ENCODE peak calls at places on chromosome 12, in four cellular contexts. M is ELR, F is NCI-H460, B is NCI-H2081. Q is an unnamed sample.

GRCh38 chr12:113287146-113287898 is 47.6 kb downstream of the SLC8B1 start:
- DNase-seq in M (no peak), F (no peak), B (no peak), Q (no peak)

GRCh38 chr12:110180591-110181005 is 56.4 kb downstream of the IFT81 start:
- DNase-seq in M (no peak), F (no peak), B (no peak), Q (no peak)

GRCh38 chr12:47986832-47987231 is 17.4 kb downstream of the COL2A1 start:
- DNase-seq in M (no peak), F (no peak), B (no peak), Q (no peak)

GRCh38 chr12:55932546-55932919 is 1.6 kb downstream of the DGKA start:
- DNase-seq in M (peak), F (no peak), B (no peak), Q (no peak)

GRCh38 chr12:67354322-67354721 is 85.2 kb downstream of the CAND1 start:
- DNase-seq in M (no peak), F (no peak), B (no peak), Q (no peak)

GRCh38 chr12:128551266-128552025 is 272.3 kb downstream of the SLC15A4 start:
- DNase-seq in M (no peak), F (no peak), B (no peak), Q (no peak)

GRCh38 chr12:42704810-42705401 is 115.4 kb upstream of the PRICKLE1 start:
- DNase-seq in M (no peak), F (no peak), B (no peak), Q (no peak)

GRCh38 chr12:71702590-71702989 is 16.7 kb downstream of the TMEM19 start:
- DNase-seq in M (peak), F (no peak), B (no peak), Q (no peak)

GRCh38 chr12:87667378-87667777 is 361.8 kb downstream of the C12orf50 start:
- DNase-seq in M (peak), F (peak), B (peak), Q (no peak)

GRCh38 chr12:22437031-22437806 is 102.7 kb upstream of the ST8SIA1 start:
- DNase-seq in M (no peak), F (no peak), B (no peak), Q (no peak)

GRCh38 chr12:42918387-42918786 is 328.8 kb upstream of the PRICKLE1 start:
- DNase-seq in M (no peak), F (no peak), B (no peak), Q (no peak)

GRCh38 chr12:91249059-91250055 is 66.7 kb upstream of the DCN start:
- DNase-seq in M (no peak), F (no peak), B (no peak), Q (peak)

GRCh38 chr12:50077099-50077498 is 8.0 kb upstream of the SMARCD1 start:
- DNase-seq in M (no peak), F (no peak), B (no peak), Q (no peak)

GRCh38 chr12:111462134-111462821 is 56.6 kb downstream of the SH2B3 start:
- DNase-seq in M (no peak), F (no peak), B (no peak), Q (no peak)

GRCh38 chr12:92074889-92075288 is 70.8 kb downstream of the BTG1 start:
- DNase-seq in M (no peak), F (no peak), B (no peak), Q (no peak)

GRCh38 chr12:71746983-71747611 is 7.6 kb upstream of the RAB21 start:
- DNase-seq in M (peak), F (peak), B (peak), Q (peak)

GRCh38 chr12:7162691-7163114 is 26.8 kb upstream of the PEX5 start:
- DNase-seq in M (peak), F (peak), B (peak), Q (no peak)

GRCh38 chr12:96211989-96212388 is 17.8 kb downstream of the ELK3 start:
- DNase-seq in M (no peak), F (no peak), B (no peak), Q (no peak)

GRCh38 chr12:124416516-124417395 is 121.9 kb downstream of the RFLNA start:
- DNase-seq in M (peak), F (no peak), B (no peak), Q (no peak)

GRCh38 chr12:46210835-46211439 is 57.9 kb downstream of the SLC38A1 start:
- DNase-seq in M (no peak), F (no peak), B (no peak), Q (no peak)

GRCh38 chr12:2498961-2499500 is 295.7 kb upstream of the FKBP4 start:
- DNase-seq in M (no peak), F (no peak), B (peak), Q (no peak)

GRCh38 chr12:75526655-75527511 is 15.5 kb upstream of the KRR1 start:
- DNase-seq in M (peak), F (peak), B (peak), Q (no peak)

GRCh38 chr12:108241961-108242360 is 97.2 kb downstream of the CMKLR1 start:
- DNase-seq in M (peak), F (no peak), B (no peak), Q (no peak)

GRCh38 chr12:22121224-22121623 is 75.2 kb downstream of the CMAS start:
- DNase-seq in M (peak), F (no peak), B (no peak), Q (no peak)

GRCh38 chr12:124862768-124863408 is 776 bp downstream of the SCARB1 start:
- DNase-seq in M (peak), F (no peak), B (peak), Q (no peak)

GRCh38 chr12:124289634-124290600 is 5.0 kb upstream of the RFLNA start:
- DNase-seq in M (peak), F (no peak), B (no peak), Q (peak)

GRCh38 chr12:120522568-120522967 is 6.4 kb downstream of the COQ5 start:
- DNase-seq in M (no peak), F (no peak), B (no peak), Q (no peak)

GRCh38 chr12:47725091-47725772 is at the start of gene ENDOU:
- DNase-seq in M (no peak), F (no peak), B (no peak), Q (no peak)

GRCh38 chr12:34404377-34405285 is 382.3 kb downstream of the ALG10 start:
- DNase-seq in M (no peak), F (no peak), B (no peak), Q (no peak)

GRCh38 chr12:56628671-56629458 is 1.3 kb downstream of the BAZ2A start:
- DNase-seq in M (peak), F (no peak), B (peak), Q (no peak)

GRCh38 chr12:132246997-132247717 is 82.2 kb downstream of the GALNT9 start:
- DNase-seq in M (no peak), F (no peak), B (no peak), Q (no peak)

GRCh38 chr12:52346596-52346995 is 20.7 kb downstream of the KRT85 start:
- DNase-seq in M (no peak), F (no peak), B (no peak), Q (no peak)

Q was measured in SK-N-MC.